ENCODE peak calls at places on chromosomes 4 and X, in nine cellular contexts. J is brain microvascular endothelial cell, Q is activated B cell treated with CpG ODN at 0.5 μM for 24 hours, B is WTC11, O is GM13976, H is stomach, G is AG10803, L is psoas muscle, D is foreskin fibroblast. N is an unnamed sample.

GRCh38 chrX:75230296-75230695 is 43.6 kb upstream of the UPRT start:
- DNase-seq in H (no peak), B (no peak), G (no peak), L (no peak), J (no peak), O (no peak), D (no peak), Q (no peak), N (no peak)

GRCh38 chr4:25457053-25457715 is 80.1 kb downstream of the ANAPC4 start:
- DNase-seq in J (no peak), Q (no peak), H (no peak), L (no peak), O (no peak), B (no peak), G (peak), D (peak), N (no peak)

GRCh38 chr4:68712207-68712606 is 41.8 kb upstream of the UGT2B15 start:
- DNase-seq in L (no peak), J (no peak), B (no peak), D (no peak), O (no peak), H (no peak), G (no peak), Q (no peak), N (no peak)

GRCh38 chr4:113952452-113953029 is 26.9 kb downstream of the ARSJ start:
- DNase-seq in D (no peak), H (no peak), O (peak), J (peak), Q (no peak), B (peak), G (peak), L (no peak), N (no peak)

GRCh38 chr4:74546020-74546419 is 101.1 kb downstream of the AREG start:
- DNase-seq in H (no peak), G (peak), L (no peak), D (no peak), J (no peak), B (no peak), O (no peak), Q (no peak), N (no peak)

GRCh38 chr4:128323401-128323800 is 35.8 kb upstream of the PGRMC2 start:
- DNase-seq in O (no peak), G (no peak), L (no peak), D (no peak), J (no peak), B (no peak), Q (no peak), H (no peak), N (no peak)

GRCh38 chr4:173182403-173182802 is 13.8 kb downstream of the GALNT7 start:
- DNase-seq in B (no peak), Q (no peak), L (no peak), D (peak), J (peak), G (peak), O (no peak), H (no peak), N (peak)

GRCh38 chrX:118226060-118226428 is 109.4 kb upstream of the KLHL13 start:
- DNase-seq in B (no peak), L (no peak), G (no peak), D (no peak), H (no peak), Q (no peak), O (peak), J (peak), N (no peak)

GRCh38 chr4:76407440-76408119 is 13.4 kb downstream of the CCDC158 start:
- DNase-seq in O (no peak), L (no peak), H (no peak), G (no peak), B (no peak), D (no peak), J (no peak), Q (no peak), N (no peak)

GRCh38 chr4:144948009-144948408 is 150.0 kb downstream of the ANAPC10 start:
- DNase-seq in G (no peak), O (no peak), D (no peak), H (no peak), L (no peak), J (no peak), B (no peak), Q (no peak), N (no peak)

GRCh38 chrX:9911479-9911878 is 55.7 kb upstream of the CLDN34 start:
- DNase-seq in H (no peak), D (no peak), L (no peak), B (no peak), J (peak), Q (no peak), G (peak), O (no peak), N (no peak)

GRCh38 chr4:119284876-119285611 is 36.9 kb downstream of the FABP2 start:
- DNase-seq in D (no peak), Q (no peak), H (no peak), J (no peak), L (no peak), G (peak), O (no peak), B (no peak), N (no peak)

GRCh38 chr4:54784188-54784671 is 126.5 kb downstream of the KIT start:
- DNase-seq in G (peak), H (peak), L (peak), Q (no peak), O (no peak), J (peak), B (no peak), D (peak), N (no peak)

GRCh38 chrX:13266641-13267420 is 53.0 kb downstream of the ATXN3L start:
- DNase-seq in J (no peak), Q (no peak), H (no peak), L (no peak), G (no peak), B (no peak), O (no peak), D (no peak), N (no peak)

GRCh38 chr4:105620640-105621323 is 68.4 kb downstream of the ARHGEF38 start:
- DNase-seq in L (peak), Q (no peak), O (no peak), G (peak), D (peak), H (no peak), B (no peak), J (peak), N (no peak)

GRCh38 chr4:16192067-16192466 is 34.2 kb downstream of the TAPT1 start:
- DNase-seq in Q (no peak), H (no peak), D (no peak), J (no peak), B (no peak), L (no peak), O (no peak), G (no peak), N (no peak)

GRCh38 chr4:113094802-113095201 is 45.3 kb downstream of the ANK2 start:
- DNase-seq in O (peak), D (peak), G (peak), J (no peak), Q (no peak), B (no peak), L (no peak), H (no peak), N (no peak)

GRCh38 chr4:148515248-148515647 is 73.0 kb upstream of the NR3C2 start:
- DNase-seq in L (no peak), D (peak), J (peak), B (no peak), Q (no peak), G (peak), O (no peak), H (no peak), N (no peak)

GRCh38 chr4:2251073-2251794 is 9.3 kb upstream of the HAUS3 start:
- DNase-seq in G (no peak), D (no peak), L (peak), J (no peak), O (peak), Q (peak), H (peak), B (no peak), N (peak)

GRCh38 chr4:140989944-140990343 is 143.3 kb downstream of the RNF150 start:
- DNase-seq in Q (no peak), O (no peak), G (no peak), B (no peak), D (no peak), H (no peak), J (no peak), L (no peak), N (no peak)

GRCh38 chr4:146315184-146315583 is 100.8 kb downstream of the REELD1 start:
- DNase-seq in G (no peak), O (no peak), B (no peak), Q (no peak), H (no peak), J (no peak), D (no peak), L (no peak), N (no peak)

GRCh38 chrX:24231169-24231568 is 81.6 kb downstream of the ZFX start:
- DNase-seq in G (peak), L (no peak), H (no peak), B (no peak), O (peak), Q (no peak), D (peak), J (peak), N (no peak)

GRCh38 chrX:110614596-110614995 is 181.0 kb downstream of the CHRDL1 start:
- DNase-seq in Q (no peak), D (no peak), H (no peak), O (no peak), G (no peak), J (no peak), B (no peak), L (no peak), N (no peak)

GRCh38 chr4:127182687-127183086 is 450.1 kb upstream of the INTU start:
- DNase-seq in Q (no peak), H (no peak), L (no peak), O (no peak), J (no peak), G (peak), B (no peak), D (peak), N (no peak)

DNA sequence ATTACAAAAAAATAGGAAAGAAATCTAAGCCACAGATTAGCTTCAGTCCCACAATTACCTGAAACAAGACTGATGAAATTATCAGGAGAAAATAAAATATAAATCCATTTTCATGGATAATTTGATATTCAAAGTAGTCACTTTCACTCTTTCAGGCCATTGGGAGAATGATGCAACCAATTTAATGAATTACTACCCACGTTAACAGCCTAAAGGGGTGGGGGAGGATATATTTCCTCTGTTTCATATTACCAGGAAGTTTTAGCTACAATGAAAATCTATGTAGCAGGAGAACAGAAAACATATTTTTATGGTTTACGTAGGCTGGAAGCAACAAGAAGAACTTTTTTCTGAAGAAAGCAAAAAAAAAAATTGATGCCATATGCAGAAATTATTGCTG is 101.0 kb downstream of the CXXC4 start:
- DNase-seq in J (no peak), L (no peak), D (no peak), B (no peak), H (no peak), G (no peak), Q (no peak), O (no peak), N (no peak)
- TF ChIP-seq CTCF in J (no peak), L (no peak), D (no peak), B (no peak), H (no peak), G (no peak), Q (no peak), O (no peak), N (no peak)

GRCh38 chrX:153689654-153690465 is 2.1 kb downstream of the SLC6A8 start:
- DNase-seq in G (no peak), H (no peak), O (no peak), J (no peak), B (peak), L (no peak), D (no peak), Q (no peak), N (no peak)
- TF ChIP-seq CTCF in G (no peak), H (no peak), O (no peak), J (peak), B (no peak), L (no peak), D (no peak), Q (no peak), N (no peak)

GRCh38 chr4:152820073-152820472 is 40.3 kb downstream of the ARFIP1 start:
- DNase-seq in B (no peak), D (no peak), Q (no peak), L (no peak), O (no peak), H (no peak), J (no peak), G (no peak), N (no peak)
- TF ChIP-seq CTCF in B (no peak), D (no peak), Q (no peak), L (no peak), O (no peak), H (no peak), J (peak), G (no peak), N (no peak)

GRCh38 chr4:109702950-109703663 is at the start of gene CASP6:
- DNase-seq in Q (peak), H (peak), O (peak), B (peak), J (peak), L (peak), G (peak), D (peak), N (peak)
- TF ChIP-seq CTCF in Q (no peak), H (peak), O (peak), B (peak), J (peak), L (peak), G (peak), D (peak), N (peak)

GRCh38 chr4:149549911-149550310 is 265.7 kb downstream of the IQCM start:
- DNase-seq in G (peak), L (no peak), D (no peak), O (no peak), J (no peak), H (no peak), Q (no peak), B (peak), N (no peak)
- TF ChIP-seq CTCF in G (no peak), L (no peak), D (no peak), O (no peak), J (no peak), H (no peak), Q (no peak), B (no peak), N (no peak)

DNA sequence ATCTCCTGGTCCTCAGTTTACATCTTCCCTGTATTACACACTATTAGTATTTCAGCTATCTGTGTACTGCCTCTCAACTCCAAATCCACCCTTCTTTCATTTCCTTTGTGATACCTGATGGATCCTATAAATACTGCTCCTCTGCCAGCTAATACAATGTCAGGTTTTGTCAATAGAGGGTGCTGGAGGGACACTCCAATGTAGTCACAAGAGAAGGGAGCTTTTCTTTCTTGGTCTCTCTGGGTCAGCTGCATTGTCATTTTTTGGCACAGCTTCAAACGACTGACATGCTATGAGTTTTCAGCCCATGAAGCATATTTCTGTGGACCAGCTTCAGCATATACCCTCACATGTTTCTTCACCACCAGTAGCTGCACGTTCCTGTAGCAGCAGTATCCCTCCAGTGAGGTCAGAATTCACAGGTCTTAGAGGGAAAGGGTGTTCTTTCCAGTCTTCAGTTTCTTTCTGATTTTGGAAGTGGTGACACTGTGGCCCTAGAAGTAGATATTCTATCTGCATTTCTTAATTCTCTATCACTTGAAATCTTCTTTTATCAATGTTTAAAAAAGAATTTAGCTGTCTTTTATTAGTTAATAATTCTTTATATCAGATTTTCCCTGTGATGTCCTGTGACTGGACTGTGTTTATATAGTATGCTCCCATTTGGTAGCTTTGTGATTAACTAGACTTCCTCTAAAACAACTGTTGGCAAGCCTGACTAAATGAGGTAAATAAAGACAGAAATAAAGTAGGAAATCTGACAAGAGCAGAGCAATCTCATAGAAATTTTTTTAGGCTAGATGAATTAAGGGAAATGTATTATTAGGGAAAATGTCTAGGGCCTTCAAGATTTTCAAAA is 60.6 kb downstream of the GABRA2 start:
- DNase-seq in H (no peak), G (no peak), D (no peak), J (no peak), L (no peak), O (peak), B (peak), Q (no peak), N (no peak)
- TF ChIP-seq CTCF in H (no peak), G (no peak), D (no peak), J (peak), L (no peak), O (peak), B (peak), Q (no peak), N (no peak)

GRCh38 chr4:129526812-129527211 is 430.9 kb downstream of the C4orf33 start:
- DNase-seq in D (no peak), O (no peak), B (no peak), H (no peak), G (no peak), J (no peak), Q (no peak), L (no peak), N (no peak)
- TF ChIP-seq CTCF in D (no peak), O (no peak), B (no peak), H (no peak), G (no peak), J (peak), Q (no peak), L (peak), N (peak)

GRCh38 chr4:123244233-123244632 is 152.4 kb upstream of the SPRY1 start:
- DNase-seq in B (no peak), D (peak), Q (no peak), G (no peak), H (peak), O (no peak), J (peak), L (peak), N (peak)
- TF ChIP-seq CTCF in B (no peak), D (no peak), Q (no peak), G (no peak), H (no peak), O (no peak), J (peak), L (no peak), N (no peak)

GRCh38 chrX:68894513-68895338 is 65.9 kb downstream of the EFNB1 start:
- DNase-seq in B (no peak), H (peak), G (peak), J (peak), D (peak), L (peak), Q (no peak), O (no peak), N (no peak)
- TF ChIP-seq CTCF in B (no peak), H (no peak), G (no peak), J (no peak), D (no peak), L (no peak), Q (no peak), O (no peak), N (no peak)

DNA sequence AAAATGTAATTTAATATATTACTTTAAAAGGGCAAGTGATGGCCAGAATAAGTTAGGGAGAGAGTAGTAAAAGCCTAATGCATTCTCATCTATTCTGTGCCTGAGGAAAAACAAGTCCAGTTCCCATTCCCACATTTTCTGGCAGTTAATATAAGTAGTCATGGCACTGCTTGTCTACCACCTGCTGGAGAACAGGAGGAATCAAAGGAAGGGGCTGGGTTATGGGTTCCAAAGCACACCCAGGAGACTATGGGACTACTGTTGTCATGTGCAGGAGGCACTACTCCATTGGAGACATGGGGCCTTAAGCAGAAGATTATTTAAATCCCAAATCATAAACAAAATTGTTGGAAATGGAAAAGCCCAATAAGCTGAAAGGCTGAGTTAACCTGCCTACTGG is 2618.6 kb downstream of the ARAP2 start:
- DNase-seq in J (no peak), G (no peak), B (no peak), H (no peak), D (no peak), L (no peak), Q (no peak), O (no peak), N (no peak)
- TF ChIP-seq CTCF in J (peak), G (no peak), B (no peak), H (no peak), D (no peak), L (no peak), Q (no peak), O (no peak), N (no peak)

N was measured in CD14-positive monocyte.